ENCODE peak calls at places on chromosomes 16 and 17, in nine cellular contexts. One of them, this sample, is unnamed.

GRCh38 chr16:17199135-17199534 is 271.6 kb downstream of the XYLT1 start:
- DNase-seq in GOT3: no peak
- DNase-seq in fibroblast of pulmonary artery: no peak
- DNase-seq in effector memory CD8-positive, alpha-beta T cell: no peak
- DNase-seq in iPS-NIHi11: no peak
- DNase-seq in T-helper 2 cell: no peak
- DNase-seq in RWPE1: no peak
- DNase-seq in hypothalamus: no peak
- DNase-seq in HCT116: no peak
- DNase-seq in this sample: no peak

GRCh38 chr16:21702259-21702658 is 38.5 kb downstream of the OTOA start:
- DNase-seq in GOT3: no peak
- DNase-seq in fibroblast of pulmonary artery: no peak
- DNase-seq in effector memory CD8-positive, alpha-beta T cell: no peak
- DNase-seq in iPS-NIHi11: no peak
- DNase-seq in T-helper 2 cell: no peak
- DNase-seq in RWPE1: no peak
- DNase-seq in hypothalamus: no peak
- DNase-seq in HCT116: no peak
- DNase-seq in this sample: no peak

GRCh38 chr17:49976163-49976827 is 7.3 kb downstream of the DLX4 start:
- DNase-seq in GOT3: no peak
- DNase-seq in fibroblast of pulmonary artery: no peak
- DNase-seq in effector memory CD8-positive, alpha-beta T cell: no peak
- DNase-seq in iPS-NIHi11: no peak
- DNase-seq in T-helper 2 cell: no peak
- DNase-seq in RWPE1: no peak
- DNase-seq in hypothalamus: no peak
- DNase-seq in HCT116: no peak
- DNase-seq in this sample: no peak

GRCh38 chr17:29546834-29547233 is 20.0 kb downstream of the ABHD15 start:
- DNase-seq in GOT3: no peak
- DNase-seq in fibroblast of pulmonary artery: peak
- DNase-seq in effector memory CD8-positive, alpha-beta T cell: no peak
- DNase-seq in iPS-NIHi11: no peak
- DNase-seq in T-helper 2 cell: no peak
- DNase-seq in RWPE1: no peak
- DNase-seq in hypothalamus: no peak
- DNase-seq in HCT116: no peak
- DNase-seq in this sample: no peak

GRCh38 chr17:73196500-73196899 is 3.6 kb downstream of the COG1 start:
- DNase-seq in GOT3: no peak
- DNase-seq in fibroblast of pulmonary artery: peak
- DNase-seq in effector memory CD8-positive, alpha-beta T cell: no peak
- DNase-seq in iPS-NIHi11: no peak
- DNase-seq in T-helper 2 cell: no peak
- DNase-seq in RWPE1: no peak
- DNase-seq in hypothalamus: no peak
- DNase-seq in HCT116: no peak
- DNase-seq in this sample: no peak

GRCh38 chr17:18161226-18162094 is 22.2 kb upstream of the ALKBH5 start:
- DNase-seq in GOT3: no peak
- DNase-seq in fibroblast of pulmonary artery: no peak
- DNase-seq in effector memory CD8-positive, alpha-beta T cell: no peak
- DNase-seq in iPS-NIHi11: no peak
- DNase-seq in T-helper 2 cell: no peak
- DNase-seq in RWPE1: no peak
- DNase-seq in hypothalamus: no peak
- DNase-seq in HCT116: no peak
- DNase-seq in this sample: no peak

GRCh38 chr17:565506-565905 is 149.1 kb downstream of the VPS53 start:
- DNase-seq in GOT3: no peak
- DNase-seq in fibroblast of pulmonary artery: no peak
- DNase-seq in effector memory CD8-positive, alpha-beta T cell: no peak
- DNase-seq in iPS-NIHi11: peak
- DNase-seq in T-helper 2 cell: no peak
- DNase-seq in RWPE1: no peak
- DNase-seq in hypothalamus: no peak
- DNase-seq in HCT116: no peak
- DNase-seq in this sample: no peak

GRCh38 chr17:59439261-59439660 is 107.8 kb downstream of the YPEL2 start:
- DNase-seq in GOT3: no peak
- DNase-seq in fibroblast of pulmonary artery: no peak
- DNase-seq in effector memory CD8-positive, alpha-beta T cell: no peak
- DNase-seq in iPS-NIHi11: no peak
- DNase-seq in T-helper 2 cell: no peak
- DNase-seq in RWPE1: no peak
- DNase-seq in hypothalamus: no peak
- DNase-seq in HCT116: no peak
- DNase-seq in this sample: no peak

GRCh38 chr16:9436175-9436574 is 344.7 kb downstream of the HAPSTR1 start:
- DNase-seq in GOT3: no peak
- DNase-seq in fibroblast of pulmonary artery: no peak
- DNase-seq in effector memory CD8-positive, alpha-beta T cell: no peak
- DNase-seq in iPS-NIHi11: no peak
- DNase-seq in T-helper 2 cell: no peak
- DNase-seq in RWPE1: no peak
- DNase-seq in hypothalamus: no peak
- DNase-seq in HCT116: no peak
- DNase-seq in this sample: no peak

GRCh38 chr17:75693500-75694481 is 26.7 kb downstream of the SAP30BP start:
- DNase-seq in GOT3: no peak
- DNase-seq in fibroblast of pulmonary artery: peak
- DNase-seq in effector memory CD8-positive, alpha-beta T cell: no peak
- DNase-seq in iPS-NIHi11: peak
- DNase-seq in T-helper 2 cell: no peak
- DNase-seq in RWPE1: peak
- DNase-seq in hypothalamus: peak
- DNase-seq in HCT116: peak
- DNase-seq in this sample: peak

GRCh38 chr16:27238591-27238990 is 30.0 kb downstream of the NSMCE1 start:
- DNase-seq in GOT3: no peak
- DNase-seq in fibroblast of pulmonary artery: no peak
- DNase-seq in effector memory CD8-positive, alpha-beta T cell: no peak
- DNase-seq in iPS-NIHi11: no peak
- DNase-seq in T-helper 2 cell: no peak
- DNase-seq in RWPE1: no peak
- DNase-seq in hypothalamus: no peak
- DNase-seq in HCT116: no peak
- DNase-seq in this sample: no peak

GRCh38 chr16:23837553-23838308 is 1.9 kb downstream of the PRKCB start:
- DNase-seq in GOT3: no peak
- DNase-seq in fibroblast of pulmonary artery: no peak
- DNase-seq in effector memory CD8-positive, alpha-beta T cell: no peak
- DNase-seq in iPS-NIHi11: no peak
- DNase-seq in T-helper 2 cell: no peak
- DNase-seq in RWPE1: no peak
- DNase-seq in hypothalamus: no peak
- DNase-seq in HCT116: no peak
- DNase-seq in this sample: no peak

GRCh38 chr17:67833946-67834631 is 8.8 kb downstream of the BPTF start:
- DNase-seq in GOT3: no peak
- DNase-seq in fibroblast of pulmonary artery: no peak
- DNase-seq in effector memory CD8-positive, alpha-beta T cell: no peak
- DNase-seq in iPS-NIHi11: no peak
- DNase-seq in T-helper 2 cell: no peak
- DNase-seq in RWPE1: no peak
- DNase-seq in hypothalamus: no peak
- DNase-seq in HCT116: no peak
- DNase-seq in this sample: no peak

GRCh38 chr17:80152057-80152831 is 5.3 kb upstream of the EIF4A3 start:
- DNase-seq in GOT3: no peak
- DNase-seq in fibroblast of pulmonary artery: peak
- DNase-seq in effector memory CD8-positive, alpha-beta T cell: no peak
- DNase-seq in iPS-NIHi11: no peak
- DNase-seq in T-helper 2 cell: no peak
- DNase-seq in RWPE1: no peak
- DNase-seq in hypothalamus: no peak
- DNase-seq in HCT116: no peak
- DNase-seq in this sample: no peak

GRCh38 chr17:73986641-73987177 is 216.8 kb upstream of the RPL38 start:
- DNase-seq in GOT3: no peak
- DNase-seq in fibroblast of pulmonary artery: no peak
- DNase-seq in effector memory CD8-positive, alpha-beta T cell: no peak
- DNase-seq in iPS-NIHi11: no peak
- DNase-seq in T-helper 2 cell: no peak
- DNase-seq in RWPE1: no peak
- DNase-seq in hypothalamus: no peak
- DNase-seq in HCT116: no peak
- DNase-seq in this sample: no peak